ENCODE peak calls at places on chromosomes 16 and 17, in ten cellular contexts. One of them, this sample, is unnamed.

GRCh38 chr17:19996502-19996901 is 12.7 kb upstream of the SPECC1 start:
- DNase-seq in spleen: no peak
- DNase-seq in adrenal gland: no peak
- DNase-seq in mesendoderm: no peak
- DNase-seq in transverse colon: no peak
- DNase-seq in pancreas: no peak
- DNase-seq in GM23338: peak; percentile 43
- DNase-seq in HAP-1: peak; percentile 15
- DNase-seq in H1: no peak
- DNase-seq in mucosa of descending colon: no peak
- DNase-seq in this sample: no peak

GRCh38 chr16:71412270-71413160 is 29.3 kb downstream of the TLE7 start:
- DNase-seq in spleen: no peak
- DNase-seq in adrenal gland: peak; percentile 65
- DNase-seq in mesendoderm: peak; percentile 88
- DNase-seq in transverse colon: peak; percentile 71
- DNase-seq in pancreas: peak; percentile 58
- DNase-seq in GM23338: peak; percentile 93
- DNase-seq in HAP-1: peak; percentile 85
- DNase-seq in H1: peak; percentile 94
- DNase-seq in mucosa of descending colon: peak; percentile 60
- DNase-seq in this sample: peak; percentile 67

GRCh38 chr17:75059369-75060345 is 12.6 kb downstream of the KCTD2 start:
- DNase-seq in spleen: no peak
- DNase-seq in adrenal gland: no peak
- DNase-seq in mesendoderm: peak; percentile 55
- DNase-seq in transverse colon: no peak
- DNase-seq in pancreas: no peak
- DNase-seq in GM23338: peak; percentile 57
- DNase-seq in HAP-1: no peak
- DNase-seq in H1: no peak
- DNase-seq in mucosa of descending colon: no peak
- DNase-seq in this sample: peak; percentile 51

GRCh38 chr17:21304091-21304490 is 19.6 kb downstream of the MAP2K3 start:
- DNase-seq in spleen: peak; percentile 77
- DNase-seq in adrenal gland: peak; percentile 20
- DNase-seq in mesendoderm: no peak
- DNase-seq in transverse colon: peak; percentile 6
- DNase-seq in pancreas: no peak
- DNase-seq in GM23338: no peak
- DNase-seq in HAP-1: no peak
- DNase-seq in H1: no peak
- DNase-seq in mucosa of descending colon: peak; percentile 21
- DNase-seq in this sample: peak; percentile 31

GRCh38 chr17:45948881-45949624 is 50.0 kb upstream of the STH start:
- DNase-seq in spleen: peak; percentile 89
- DNase-seq in adrenal gland: peak; percentile 75
- DNase-seq in mesendoderm: peak; percentile 86
- DNase-seq in transverse colon: peak; percentile 76
- DNase-seq in pancreas: peak; percentile 65
- DNase-seq in GM23338: peak; percentile 87
- DNase-seq in HAP-1: peak; percentile 88
- DNase-seq in H1: peak; percentile 84
- DNase-seq in mucosa of descending colon: peak; percentile 74
- DNase-seq in this sample: peak; percentile 57

GRCh38 chr17:66580178-66580577 is 254.7 kb upstream of the CACNG5 start:
- DNase-seq in spleen: no peak
- DNase-seq in adrenal gland: peak; percentile 59
- DNase-seq in mesendoderm: peak; percentile 57
- DNase-seq in transverse colon: peak; percentile 30
- DNase-seq in pancreas: peak; percentile 16
- DNase-seq in GM23338: peak; percentile 54
- DNase-seq in HAP-1: no peak
- DNase-seq in H1: no peak
- DNase-seq in mucosa of descending colon: peak; percentile 45
- DNase-seq in this sample: peak; percentile 83

GRCh38 chr16:58393138-58393504 is 850 bp downstream of the GINS3 start:
- DNase-seq in spleen: no peak
- DNase-seq in adrenal gland: no peak
- DNase-seq in mesendoderm: peak; percentile 19
- DNase-seq in transverse colon: no peak
- DNase-seq in pancreas: no peak
- DNase-seq in GM23338: no peak
- DNase-seq in HAP-1: peak; percentile 12
- DNase-seq in H1: no peak
- DNase-seq in mucosa of descending colon: no peak
- DNase-seq in this sample: no peak

GRCh38 chr17:9255838-9256237 is 234.5 kb downstream of the NTN1 start:
- DNase-seq in spleen: no peak
- DNase-seq in adrenal gland: no peak
- DNase-seq in mesendoderm: no peak
- DNase-seq in transverse colon: no peak
- DNase-seq in pancreas: no peak
- DNase-seq in GM23338: no peak
- DNase-seq in HAP-1: no peak
- DNase-seq in H1: no peak
- DNase-seq in mucosa of descending colon: no peak
- DNase-seq in this sample: no peak

GRCh38 chr16:79042886-79043285 is 557.7 kb downstream of the MAF start:
- DNase-seq in spleen: no peak
- DNase-seq in adrenal gland: no peak
- DNase-seq in mesendoderm: no peak
- DNase-seq in transverse colon: no peak
- DNase-seq in pancreas: no peak
- DNase-seq in GM23338: no peak
- DNase-seq in HAP-1: no peak
- DNase-seq in H1: no peak
- DNase-seq in mucosa of descending colon: no peak
- DNase-seq in this sample: no peak

GRCh38 chr16:77986021-77986420 is 36.3 kb upstream of the CLEC3A start:
- DNase-seq in spleen: no peak
- DNase-seq in adrenal gland: no peak
- DNase-seq in mesendoderm: no peak
- DNase-seq in transverse colon: no peak
- DNase-seq in pancreas: no peak
- DNase-seq in GM23338: no peak
- DNase-seq in HAP-1: no peak
- DNase-seq in H1: no peak
- DNase-seq in mucosa of descending colon: no peak
- DNase-seq in this sample: no peak

GRCh38 chr16:63737633-63738032 is 1384.2 kb downstream of the CDH11 start:
- DNase-seq in spleen: no peak
- DNase-seq in adrenal gland: no peak
- DNase-seq in mesendoderm: no peak
- DNase-seq in transverse colon: no peak
- DNase-seq in pancreas: no peak
- DNase-seq in GM23338: no peak
- DNase-seq in HAP-1: no peak
- DNase-seq in H1: no peak
- DNase-seq in mucosa of descending colon: no peak
- DNase-seq in this sample: no peak

GRCh38 chr17:64295146-64295545 is 32.1 kb upstream of the TEX2 start:
- DNase-seq in spleen: no peak
- DNase-seq in adrenal gland: no peak
- DNase-seq in mesendoderm: no peak
- DNase-seq in transverse colon: no peak
- DNase-seq in pancreas: no peak
- DNase-seq in GM23338: no peak
- DNase-seq in HAP-1: no peak
- DNase-seq in H1: no peak
- DNase-seq in mucosa of descending colon: no peak
- DNase-seq in this sample: no peak

GRCh38 chr17:17020821-17021193 is 21.4 kb upstream of the MPRIP start:
- DNase-seq in spleen: peak; percentile 29
- DNase-seq in adrenal gland: no peak
- DNase-seq in mesendoderm: no peak
- DNase-seq in transverse colon: no peak
- DNase-seq in pancreas: no peak
- DNase-seq in GM23338: no peak
- DNase-seq in HAP-1: no peak
- DNase-seq in H1: no peak
- DNase-seq in mucosa of descending colon: peak; percentile 22
- DNase-seq in this sample: no peak

GRCh38 chr16:47160422-47160821 is 16.7 kb upstream of the NETO2 start:
- DNase-seq in spleen: no peak
- DNase-seq in adrenal gland: no peak
- DNase-seq in mesendoderm: no peak
- DNase-seq in transverse colon: no peak
- DNase-seq in pancreas: no peak
- DNase-seq in GM23338: no peak
- DNase-seq in HAP-1: no peak
- DNase-seq in H1: no peak
- DNase-seq in mucosa of descending colon: no peak
- DNase-seq in this sample: no peak

GRCh38 chr16:88703486-88704309 is 2.5 kb downstream of the RNF166 start:
- DNase-seq in spleen: peak; percentile 95
- DNase-seq in adrenal gland: peak; percentile 56
- DNase-seq in mesendoderm: no peak
- DNase-seq in transverse colon: peak; percentile 62
- DNase-seq in pancreas: no peak
- DNase-seq in GM23338: no peak
- DNase-seq in HAP-1: no peak
- DNase-seq in H1: no peak
- DNase-seq in mucosa of descending colon: peak; percentile 72
- DNase-seq in this sample: no peak

DNA sequence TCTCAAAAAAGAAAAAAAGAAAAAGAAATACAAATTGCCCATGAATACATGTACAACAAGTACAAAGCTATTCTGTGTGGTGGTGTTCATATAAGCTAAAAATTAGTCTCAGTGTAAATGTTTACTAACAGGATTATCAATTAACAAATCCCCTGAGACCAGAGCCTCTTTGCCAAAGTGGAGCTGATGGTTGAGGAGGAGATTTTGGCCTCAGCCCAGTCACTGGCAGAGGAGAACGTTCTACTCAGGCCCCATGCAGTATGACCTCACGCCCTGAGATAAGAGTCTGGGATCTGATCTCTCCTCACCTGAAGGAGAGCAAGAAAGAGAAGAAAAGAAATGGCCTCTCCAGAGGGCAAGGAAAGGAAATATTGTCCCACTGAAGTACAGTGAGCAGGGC is 35.5 kb upstream of the NOL11 start:
- DNase-seq in spleen: no peak
- DNase-seq in adrenal gland: no peak
- DNase-seq in mesendoderm: no peak
- DNase-seq in transverse colon: no peak
- DNase-seq in pancreas: peak; percentile 20
- DNase-seq in GM23338: no peak
- DNase-seq in HAP-1: no peak
- DNase-seq in H1: no peak
- DNase-seq in mucosa of descending colon: no peak
- DNase-seq in this sample: no peak
- H3K4me1 ChIP-seq in spleen: no peaks in the 10 kb centered on the region
- H3K4me1 ChIP-seq in adrenal gland: no peaks in the 10 kb centered on the region
- H3K4me1 ChIP-seq in mesendoderm: no peaks in the 10 kb centered on the region
- H3K4me1 ChIP-seq in transverse colon: no peaks in the 10 kb centered on the region
- H3K4me1 ChIP-seq in pancreas: no peaks in the 10 kb centered on the region
- H3K4me1 ChIP-seq in GM23338: no peaks in the 10 kb centered on the region
- H3K4me1 ChIP-seq in HAP-1: peaks cover 12% of the 10 kb centered on the region
- H3K4me1 ChIP-seq in H1: no peaks in the 10 kb centered on the region
- H3K4me1 ChIP-seq in mucosa of descending colon: no peaks in the 10 kb centered on the region
- H3K4me1 ChIP-seq in this sample: no peaks in the 10 kb centered on the region

GRCh38 chr17:29388937-29389336 is 1.2 kb upstream of the TAOK1 start:
- DNase-seq in spleen: no peak
- DNase-seq in adrenal gland: no peak
- DNase-seq in mesendoderm: no peak
- DNase-seq in transverse colon: peak; percentile 59
- DNase-seq in pancreas: no peak
- DNase-seq in GM23338: no peak
- DNase-seq in HAP-1: no peak
- DNase-seq in H1: no peak
- DNase-seq in mucosa of descending colon: peak; percentile 68
- DNase-seq in this sample: no peak
- H3K4me1 ChIP-seq in spleen: peaks cover 37% of the 10 kb centered on the region
- H3K4me1 ChIP-seq in adrenal gland: peaks cover 18% of the 10 kb centered on the region
- H3K4me1 ChIP-seq in mesendoderm: no peaks in the 10 kb centered on the region
- H3K4me1 ChIP-seq in transverse colon: peaks cover 25% of the 10 kb centered on the region
- H3K4me1 ChIP-seq in pancreas: peaks cover 20% of the 10 kb centered on the region
- H3K4me1 ChIP-seq in GM23338: peaks cover 14% of the 10 kb centered on the region
- H3K4me1 ChIP-seq in HAP-1: peaks cover 18% of the 10 kb centered on the region
- H3K4me1 ChIP-seq in H1: no peaks in the 10 kb centered on the region
- H3K4me1 ChIP-seq in mucosa of descending colon: peaks cover 14% of the 10 kb centered on the region
- H3K4me1 ChIP-seq in this sample: no peaks in the 10 kb centered on the region

DNA sequence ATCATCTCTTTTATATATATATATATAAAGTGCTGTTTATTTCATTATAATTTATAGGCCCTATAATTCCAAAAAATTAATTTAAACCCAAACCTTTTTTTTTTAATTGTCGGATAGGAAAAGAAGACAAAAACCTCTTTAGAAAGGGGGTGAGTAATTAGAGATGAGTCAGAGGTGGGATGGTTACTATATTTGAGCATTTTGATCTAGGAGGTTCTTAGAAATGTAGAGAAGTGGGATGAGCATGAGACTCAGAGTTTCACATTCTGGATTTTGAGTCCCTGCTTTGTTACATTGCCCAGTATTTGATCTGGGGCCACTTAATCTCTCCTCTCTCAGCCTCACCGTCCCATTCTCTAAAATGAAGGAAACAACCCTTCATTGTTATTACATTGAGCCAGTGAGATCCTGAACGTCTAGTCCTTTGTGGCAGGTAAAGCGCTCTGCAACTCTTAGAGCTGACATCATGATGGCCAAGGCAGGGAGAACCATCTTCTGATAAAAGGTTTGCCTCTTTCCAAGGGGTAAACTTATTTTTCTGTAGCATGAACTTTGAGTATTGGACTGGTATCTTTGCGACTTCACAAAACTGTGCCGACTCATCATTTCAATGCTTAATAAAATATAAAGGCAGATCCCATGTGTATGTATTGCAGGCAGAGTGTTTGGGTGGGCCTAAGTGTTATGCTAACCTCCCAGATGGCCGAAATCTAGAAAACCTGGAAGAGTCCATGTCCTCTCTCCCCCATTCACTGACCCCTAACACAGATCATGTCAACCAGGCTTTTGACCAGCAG is 21.3 kb downstream of the HS3ST3B1 start:
- DNase-seq in spleen: no peak
- DNase-seq in adrenal gland: no peak
- DNase-seq in mesendoderm: no peak
- DNase-seq in transverse colon: no peak
- DNase-seq in pancreas: no peak
- DNase-seq in GM23338: no peak
- DNase-seq in HAP-1: no peak
- DNase-seq in H1: no peak
- DNase-seq in mucosa of descending colon: no peak
- DNase-seq in this sample: no peak
- H3K4me1 ChIP-seq in spleen: peaks cover 20% of the 10 kb centered on the region
- H3K4me1 ChIP-seq in adrenal gland: no peaks in the 10 kb centered on the region
- H3K4me1 ChIP-seq in mesendoderm: peaks cover 18% of the 10 kb centered on the region
- H3K4me1 ChIP-seq in transverse colon: no peaks in the 10 kb centered on the region
- H3K4me1 ChIP-seq in pancreas: no peaks in the 10 kb centered on the region
- H3K4me1 ChIP-seq in GM23338: peaks cover 58% of the 10 kb centered on the region
- H3K4me1 ChIP-seq in HAP-1: no peaks in the 10 kb centered on the region
- H3K4me1 ChIP-seq in H1: peaks cover 20% of the 10 kb centered on the region
- H3K4me1 ChIP-seq in mucosa of descending colon: peaks cover 3% of the 10 kb centered on the region
- H3K4me1 ChIP-seq in this sample: no peaks in the 10 kb centered on the region

DNA sequence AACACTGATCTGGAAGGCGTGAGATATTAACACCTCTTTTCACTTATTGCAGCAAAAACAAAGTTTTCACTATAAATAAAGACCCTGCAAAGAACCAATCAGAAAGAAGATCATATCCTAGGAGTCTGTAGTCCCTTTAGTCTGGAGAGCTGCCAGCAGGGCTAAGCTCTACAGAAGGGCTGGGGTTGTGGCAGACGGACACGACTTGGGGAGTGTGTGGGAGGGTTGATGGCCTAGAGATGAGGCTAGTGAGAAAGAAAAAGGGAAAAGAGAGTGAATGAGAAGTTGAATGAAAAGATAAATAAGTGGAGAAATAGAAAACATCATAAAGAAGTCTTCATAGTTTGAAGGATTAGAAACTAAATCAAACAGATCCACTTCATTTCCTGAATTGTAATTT is 8.6 kb upstream of the SKAP1 start:
- DNase-seq in spleen: no peak
- DNase-seq in adrenal gland: no peak
- DNase-seq in mesendoderm: no peak
- DNase-seq in transverse colon: no peak
- DNase-seq in pancreas: no peak
- DNase-seq in GM23338: no peak
- DNase-seq in HAP-1: no peak
- DNase-seq in H1: no peak
- DNase-seq in mucosa of descending colon: no peak
- DNase-seq in this sample: no peak
- H3K4me1 ChIP-seq in spleen: peaks cover 49% of the 10 kb centered on the region
- H3K4me1 ChIP-seq in adrenal gland: peaks cover 21% of the 10 kb centered on the region
- H3K4me1 ChIP-seq in mesendoderm: peaks cover under 1% of the 10 kb centered on the region
- H3K4me1 ChIP-seq in transverse colon: no peaks in the 10 kb centered on the region
- H3K4me1 ChIP-seq in pancreas: no peaks in the 10 kb centered on the region
- H3K4me1 ChIP-seq in GM23338: no peaks in the 10 kb centered on the region
- H3K4me1 ChIP-seq in HAP-1: no peaks in the 10 kb centered on the region
- H3K4me1 ChIP-seq in H1: no peaks in the 10 kb centered on the region
- H3K4me1 ChIP-seq in mucosa of descending colon: no peaks in the 10 kb centered on the region
- H3K4me1 ChIP-seq in this sample: no peaks in the 10 kb centered on the region